ENCODE peak calls at places on chromosome 13, in ten cellular contexts. G, S, A, U, O, T, M, L, J and P are unnamed samples.
A peak's percentile ranks its signal among the peaks of the same experiment; 100 is the strongest.

GRCh38 chr13:112150352-112150751 is 83.4 kb downstream of the SOX1 start:
- DNase-seq in G (no peak), S (no peak), A (no peak), U (no peak), O (no peak), T (peak; percentile 79), M (no peak), L (no peak), J (no peak), P (no peak)

GRCh38 chr13:111336666-111337065 is 16.2 kb downstream of the TEX29 start:
- DNase-seq in G (no peak), S (peak; percentile 8), A (peak; percentile 30), U (peak; percentile 86), O (no peak), T (no peak), M (peak; percentile 4), L (no peak), J (no peak), P (no peak)

GRCh38 chr13:105142556-105142955 is 1392.9 kb downstream of the EFNB2 start:
- DNase-seq in G (no peak), S (no peak), A (no peak), U (no peak), O (no peak), T (no peak), M (no peak), L (no peak), J (no peak), P (no peak)

GRCh38 chr13:112187527-112188297 is 120.8 kb downstream of the SOX1 start:
- DNase-seq in G (no peak), S (no peak), A (no peak), U (no peak), O (no peak), T (no peak), M (no peak), L (no peak), J (no peak), P (peak; percentile 73)

GRCh38 chr13:43787998-43788397 is 1.2 kb upstream of the ENOX1 start:
- DNase-seq in G (no peak), S (peak; percentile 72), A (peak; percentile 84), U (peak; percentile 75), O (no peak), T (no peak), M (peak; percentile 78), L (peak; percentile 38), J (no peak), P (no peak)

GRCh38 chr13:57843555-57843954 is 212.0 kb downstream of the PCDH17 start:
- DNase-seq in G (no peak), S (no peak), A (no peak), U (no peak), O (no peak), T (no peak), M (no peak), L (no peak), J (no peak), P (no peak)

GRCh38 chr13:42814868-42815267 is 33.5 kb downstream of the FAM216B start:
- DNase-seq in G (no peak), S (peak; percentile 89), A (peak; percentile 86), U (peak; percentile 98), O (no peak), T (no peak), M (peak; percentile 90), L (no peak), J (no peak), P (no peak)

GRCh38 chr13:108033800-108034707 is 181.3 kb downstream of the LIG4 start:
- DNase-seq in G (no peak), S (no peak), A (no peak), U (no peak), O (no peak), T (no peak), M (peak; percentile 3), L (no peak), J (no peak), P (no peak)

GRCh38 chr13:101474419-101474957 is 22.0 kb downstream of the ITGBL1 start:
- DNase-seq in G (peak; percentile 42), S (peak; percentile 69), A (peak; percentile 85), U (peak; percentile 90), O (no peak), T (no peak), M (peak; percentile 92), L (peak; percentile 52), J (no peak), P (no peak)

GRCh38 chr13:98854448-98854847 is 102.0 kb upstream of the SLC15A1 start:
- DNase-seq in G (no peak), S (no peak), A (no peak), U (no peak), O (no peak), T (no peak), M (no peak), L (no peak), J (no peak), P (no peak)

DNA sequence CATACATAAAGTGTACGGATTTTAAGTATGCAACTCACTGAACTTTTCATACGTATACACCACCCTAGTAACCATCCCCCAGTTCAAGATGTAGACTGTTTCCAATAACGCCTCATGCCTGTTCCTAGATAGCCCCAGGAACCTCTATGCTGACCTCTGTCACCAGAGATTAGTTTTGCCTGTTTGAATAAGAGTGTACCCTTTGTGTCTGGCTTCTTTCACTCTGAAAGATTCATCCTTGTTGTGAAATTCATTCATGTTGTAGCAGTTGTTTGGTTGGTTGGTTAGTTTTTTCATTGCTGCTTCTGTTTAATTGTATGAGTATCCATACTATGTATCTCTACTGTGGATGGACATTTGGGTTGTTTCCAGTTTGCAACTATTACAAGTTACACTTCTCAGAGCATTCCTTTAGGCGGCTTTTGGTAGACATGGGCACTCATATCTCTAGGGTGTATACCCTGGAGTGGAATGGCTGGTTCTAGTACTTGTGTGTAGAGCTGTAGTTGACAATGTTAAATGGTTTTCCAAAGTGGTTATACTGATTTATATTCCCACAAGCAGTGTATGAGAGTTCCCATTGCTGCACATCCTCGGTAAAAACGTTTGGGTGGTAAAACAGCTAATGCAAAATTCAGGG is 1.6 kb downstream of the RNASEH2B start:
- DNase-seq in G (no peak), S (peak; percentile 39), A (peak; percentile 11), U (peak; percentile 41), O (no peak), T (no peak), M (peak; percentile 9), L (peak; percentile 15), J (no peak), P (no peak)
- H3K4me3 ChIP-seq in G (no peak overlapping the region), S (peak overlapping the region; percentile 89), A (peak overlapping the region; percentile 80), U (peak overlapping the region; percentile 76), O (peak overlapping the region; percentile 82), T (no peak overlapping the region), M (no peak overlapping the region), L (peak overlapping the region; percentile 64), J (no peak overlapping the region), P (no peak overlapping the region)

DNA sequence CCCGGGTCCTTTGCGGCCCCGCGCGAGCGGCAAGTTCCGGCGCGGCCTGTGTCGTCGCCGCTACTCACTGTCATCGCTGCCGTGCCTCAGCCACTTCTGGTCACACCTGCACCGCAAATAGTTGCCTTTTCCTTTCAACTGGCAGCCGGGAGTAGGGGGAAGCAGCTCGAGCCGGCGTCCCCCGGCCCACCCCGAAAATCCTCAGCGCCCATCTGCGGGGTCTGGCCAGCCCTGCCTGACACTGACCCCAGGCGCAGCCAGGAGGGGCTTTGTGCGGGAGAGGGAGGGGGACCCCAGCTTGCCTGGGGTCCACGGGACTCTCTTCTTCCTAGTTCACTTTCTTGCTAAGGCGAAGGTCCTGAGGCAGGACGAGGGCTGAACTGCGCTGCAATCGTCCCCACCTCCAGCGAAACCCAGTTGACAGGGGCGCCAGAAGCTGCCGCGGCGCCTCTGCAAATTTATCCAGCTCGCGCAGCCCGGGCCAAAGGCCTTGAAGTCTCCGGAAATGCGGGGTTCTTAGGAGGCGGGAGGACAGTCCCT is 1.7 kb downstream of the PDX1 start:
- DNase-seq in G (no peak), S (no peak), A (no peak), U (no peak), O (no peak), T (no peak), M (no peak), L (peak; percentile 11), J (no peak), P (no peak)
- H3K4me3 ChIP-seq in G (no peak overlapping the region), S (peak overlapping the region; percentile 50), A (peak overlapping the region; percentile 25), U (no peak overlapping the region), O (peak overlapping the region; percentile 31), T (no peak overlapping the region), M (no peak overlapping the region), L (peak overlapping the region; percentile 11), J (peak overlapping the region; percentile 77), P (no peak overlapping the region)

GRCh38 chr13:48318714-48319457 is 15.3 kb downstream of the RB1 start:
- DNase-seq in G (no peak), S (peak; percentile 27), A (no peak), U (peak; percentile 17), O (peak; percentile 19), T (no peak), M (no peak), L (no peak), J (peak; percentile 22), P (no peak)

GRCh38 chr13:48319458-48320395 is 16.2 kb downstream of the RB1 start:
- DNase-seq in G (no peak), S (no peak), A (no peak), U (no peak), O (no peak), T (no peak), M (no peak), L (no peak), J (no peak), P (no peak)

GRCh38 chr13:48317511-48317981 is 14.0 kb downstream of the RB1 start:
- DNase-seq in G (no peak), S (no peak), A (no peak), U (no peak), O (no peak), T (no peak), M (no peak), L (no peak), J (no peak), P (no peak)

GRCh38 chr13:48316826-48317510 is 13.4 kb downstream of the RB1 start:
- DNase-seq in G (no peak), S (no peak), A (no peak), U (no peak), O (no peak), T (no peak), M (no peak), L (no peak), J (no peak), P (no peak)

GRCh38 chr13:48318014-48318713 is 14.6 kb downstream of the RB1 start:
- DNase-seq in G (no peak), S (no peak), A (peak; percentile 8), U (no peak), O (peak; percentile 30), T (no peak), M (no peak), L (no peak), J (no peak), P (no peak)
- H3K4me3 ChIP-seq in G (no peak overlapping the region), S (no peak overlapping the region), A (no peak overlapping the region), U (no peak overlapping the region), O (peak overlapping the region; percentile 13), T (no peak overlapping the region), M (no peak overlapping the region), L (no peak overlapping the region), J (peak overlapping the region; percentile 2), P (no peak overlapping the region)

DNA sequence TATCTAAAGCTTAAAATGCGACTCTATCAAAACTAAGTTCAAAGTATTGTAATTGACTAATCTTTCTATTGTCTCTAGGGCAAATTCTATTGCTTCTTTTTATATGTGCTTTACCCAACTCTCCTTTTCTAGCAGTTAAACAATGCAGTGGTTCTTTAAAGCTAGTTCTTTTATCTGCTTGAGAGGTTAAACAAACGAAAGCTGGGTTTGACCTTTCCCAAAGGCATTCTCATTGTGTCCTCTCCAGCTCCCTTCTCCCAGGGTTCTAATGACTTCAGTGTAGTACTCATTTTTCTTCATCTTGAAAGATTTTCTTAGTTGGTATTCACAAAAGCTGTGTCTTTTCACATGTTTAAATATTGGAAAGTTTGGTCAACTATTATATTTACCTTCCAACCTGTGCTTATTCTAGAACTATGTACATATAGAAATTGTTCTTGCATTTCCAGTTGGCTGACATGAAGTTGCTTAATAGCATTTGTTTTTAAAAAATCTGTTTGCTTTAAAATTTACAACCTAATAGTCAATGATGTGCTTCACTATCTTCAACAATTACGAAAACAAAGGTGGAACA is 1.5 kb downstream of the WASF3 start:
- DNase-seq in G (no peak), S (peak; percentile 16), A (no peak), U (no peak), O (no peak), T (no peak), M (no peak), L (peak; percentile 65), J (no peak), P (no peak)
- H3K4me3 ChIP-seq in G (no peak overlapping the region), S (peak overlapping the region; percentile 82), A (no peak overlapping the region), U (peak overlapping the region; percentile 52), O (peak overlapping the region; percentile 74), T (no peak overlapping the region), M (peak overlapping the region; percentile 75), L (peak overlapping the region; percentile 57), J (no peak overlapping the region), P (no peak overlapping the region)